ENCODE peak calls at places on chromosomes 11 and 22, in eight cellular contexts. W, K, X, O, Y, D, V and E are unnamed samples.

GRCh38 chr11:128504489-128504888 is 82.9 kb downstream of the ETS1 start:
- DNase-seq in W (no peak), K (no peak), X (no peak), O (no peak), Y (no peak), D (no peak), V (no peak), E (no peak)

GRCh38 chr11:100753562-100753961 is 66.5 kb downstream of the ARHGAP42 start:
- DNase-seq in W (no peak), K (no peak), X (no peak), O (no peak), Y (no peak), D (no peak), V (no peak), E (no peak)

GRCh38 chr22:45284705-45285305 is at the start of gene UPK3A:
- DNase-seq in W (no peak), K (peak), X (no peak), O (peak), Y (no peak), D (no peak), V (peak), E (peak)

GRCh38 chr11:23988381-23989006 is 508.4 kb upstream of the LUZP2 start:
- DNase-seq in W (no peak), K (no peak), X (no peak), O (no peak), Y (no peak), D (no peak), V (no peak), E (no peak)

GRCh38 chr11:130437848-130438247 is 9.4 kb upstream of the ADAMTS8 start:
- DNase-seq in W (no peak), K (no peak), X (no peak), O (no peak), Y (no peak), D (no peak), V (no peak), E (no peak)

GRCh38 chr22:38731703-38732161 is 24.1 kb downstream of the SUN2 start:
- DNase-seq in W (no peak), K (no peak), X (no peak), O (no peak), Y (no peak), D (no peak), V (no peak), E (no peak)

GRCh38 chr22:42997577-42997976 is 17.4 kb downstream of the PACSIN2 start:
- DNase-seq in W (no peak), K (no peak), X (no peak), O (no peak), Y (no peak), D (no peak), V (no peak), E (no peak)

GRCh38 chr22:31579835-31580242 is 82.2 kb downstream of the PISD start:
- DNase-seq in W (no peak), K (no peak), X (peak), O (no peak), Y (no peak), D (no peak), V (no peak), E (no peak)

GRCh38 chr11:39220501-39221230 is 2238.8 kb downstream of the LRRC4C start:
- DNase-seq in W (no peak), K (no peak), X (no peak), O (no peak), Y (no peak), D (no peak), V (no peak), E (no peak)

GRCh38 chr11:116207349-116207748 is 565.4 kb downstream of the BUD13 start:
- DNase-seq in W (no peak), K (no peak), X (no peak), O (no peak), Y (no peak), D (no peak), V (no peak), E (no peak)

GRCh38 chr22:36493690-36494110 is 12.3 kb upstream of the TXN2 start:
- DNase-seq in W (no peak), K (no peak), X (no peak), O (no peak), Y (no peak), D (no peak), V (peak), E (no peak)

GRCh38 chr11:45982656-45983470 is 60.4 kb downstream of the LARGE2 start:
- DNase-seq in W (peak), K (peak), X (no peak), O (no peak), Y (no peak), D (peak), V (no peak), E (no peak)

GRCh38 chr11:71580057-71581003 is 2.3 kb downstream of the KRTAP5-11 start:
- DNase-seq in W (peak), K (no peak), X (no peak), O (no peak), Y (peak), D (peak), V (peak), E (no peak)

GRCh38 chr11:107824668-107825369 is 33.8 kb downstream of the SLC35F2 start:
- DNase-seq in W (no peak), K (no peak), X (no peak), O (no peak), Y (no peak), D (no peak), V (no peak), E (no peak)

GRCh38 chr11:12377824-12378593 is 638 bp downstream of the PARVA start:
- DNase-seq in W (peak), K (no peak), X (peak), O (no peak), Y (no peak), D (peak), V (no peak), E (peak)